ENCODE peak calls at places on chromosomes 6 and 20, in five cellular contexts. B is HFF-Myc; Y is coronary artery; O is CD8-positive, alpha-beta T cell; P is type B pancreatic cell. E is an unnamed sample.

GRCh38 chr6:3376888-3377535 is 79.8 kb downstream of the SLC22A23 start:
- DNase-seq in B (no peak), Y (no peak), O (no peak), P (no peak), E (no peak)

GRCh38 chr6:10237284-10238043 is 177.4 kb downstream of the TFAP2A start:
- DNase-seq in B (peak), Y (no peak), O (no peak), P (no peak), E (no peak)

GRCh38 chr20:62742979-62743776 is 34.5 kb downstream of the NTSR1 start:
- DNase-seq in B (no peak), Y (no peak), O (peak), P (no peak), E (no peak)

GRCh38 chr20:59526242-59527225 is 77.8 kb upstream of the PHACTR3 start:
- DNase-seq in B (no peak), Y (no peak), O (no peak), P (no peak), E (no peak)

GRCh38 chr6:56235245-56235644 is 12.1 kb downstream of the COL21A1 start:
- DNase-seq in B (no peak), Y (no peak), O (no peak), P (no peak), E (no peak)

GRCh38 chr6:129857838-129858237 is 3.3 kb downstream of the TMEM244 start:
- DNase-seq in B (no peak), Y (no peak), O (no peak), P (no peak), E (no peak)

GRCh38 chr20:31590717-31591225 is 14.3 kb upstream of the ID1 start:
- DNase-seq in B (no peak), Y (no peak), O (no peak), P (no peak), E (no peak)

GRCh38 chr20:51162015-51162414 is 139.1 kb upstream of the KCNG1 start:
- DNase-seq in B (no peak), Y (no peak), O (no peak), P (peak), E (peak)

GRCh38 chr20:61800359-61801064 is 265.2 kb downstream of the TAF4 start:
- DNase-seq in B (no peak), Y (no peak), O (no peak), P (no peak), E (no peak)

GRCh38 chr6:168699631-168700315 is 258.8 kb downstream of the SMOC2 start:
- DNase-seq in B (no peak), Y (peak), O (no peak), P (no peak), E (no peak)

GRCh38 chr6:154605207-154605877 is 94.9 kb upstream of the CNKSR3 start:
- DNase-seq in B (no peak), Y (no peak), O (no peak), P (no peak), E (no peak)

GRCh38 chr20:48275325-48275724 is 490.0 kb upstream of the SULF2 start:
- DNase-seq in B (no peak), Y (peak), O (no peak), P (no peak), E (no peak)

GRCh38 chr6:106439459-106439858 is 78.9 kb downstream of the CRYBG1 start:
- DNase-seq in B (no peak), Y (no peak), O (no peak), P (no peak), E (no peak)

GRCh38 chr6:153150400-153150766 is 19.3 kb upstream of the RGS17 start:
- DNase-seq in B (no peak), Y (no peak), O (no peak), P (no peak), E (no peak)

GRCh38 chr20:57505991-57506390 is 18.9 kb downstream of the CTCFL start:
- DNase-seq in B (no peak), Y (no peak), O (no peak), P (no peak), E (no peak)

GRCh38 chr20:38168791-38169589 is 3.9 kb upstream of the TGM2 start:
- DNase-seq in B (no peak), Y (peak), O (no peak), P (no peak), E (no peak)

GRCh38 chr6:75348882-75349261 is 64.3 kb upstream of the TMEM30A start:
- DNase-seq in B (no peak), Y (no peak), O (no peak), P (no peak), E (no peak)

GRCh38 chr20:36823126-36823525 is 49.6 kb upstream of the DSN1 start:
- DNase-seq in B (no peak), Y (no peak), O (no peak), P (no peak), E (no peak)

GRCh38 chr6:134898575-134898974 is 51.3 kb downstream of the ALDH8A1 start:
- DNase-seq in B (no peak), Y (no peak), O (no peak), P (no peak), E (no peak)

DNA sequence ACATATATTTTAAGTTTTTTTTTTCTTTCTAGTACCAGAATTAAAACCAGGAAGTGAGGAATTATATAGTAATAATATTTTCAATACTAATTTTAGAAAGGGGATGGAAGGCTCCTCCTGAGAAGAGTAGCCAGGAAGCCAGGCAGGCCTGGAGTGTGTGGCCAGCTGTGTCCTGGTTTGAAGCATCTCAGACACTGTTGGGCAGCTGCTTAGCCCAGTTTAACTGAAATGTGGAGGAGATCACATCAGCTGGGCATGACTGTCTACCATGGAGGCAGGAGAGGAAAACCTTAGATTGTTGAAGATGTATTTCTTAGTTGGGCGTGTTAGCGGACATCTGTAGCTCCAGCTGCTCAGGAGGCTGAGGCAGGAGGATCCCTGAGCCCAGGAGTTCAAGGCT is 142.2 kb downstream of the ARID1B start:
- DNase-seq in B (no peak), Y (no peak), O (no peak), P (no peak), E (no peak)
- TF ChIP-seq CTCF in B (no peak), Y (no peak), O (no peak), P (no peak), E (no peak)

GRCh38 chr20:33653218-33653899 is 8.8 kb upstream of the C20orf144 start:
- DNase-seq in B (no peak), Y (peak), O (peak), P (peak), E (no peak)
- TF ChIP-seq CTCF in B (peak), Y (peak), O (peak), P (peak), E (peak)

DNA sequence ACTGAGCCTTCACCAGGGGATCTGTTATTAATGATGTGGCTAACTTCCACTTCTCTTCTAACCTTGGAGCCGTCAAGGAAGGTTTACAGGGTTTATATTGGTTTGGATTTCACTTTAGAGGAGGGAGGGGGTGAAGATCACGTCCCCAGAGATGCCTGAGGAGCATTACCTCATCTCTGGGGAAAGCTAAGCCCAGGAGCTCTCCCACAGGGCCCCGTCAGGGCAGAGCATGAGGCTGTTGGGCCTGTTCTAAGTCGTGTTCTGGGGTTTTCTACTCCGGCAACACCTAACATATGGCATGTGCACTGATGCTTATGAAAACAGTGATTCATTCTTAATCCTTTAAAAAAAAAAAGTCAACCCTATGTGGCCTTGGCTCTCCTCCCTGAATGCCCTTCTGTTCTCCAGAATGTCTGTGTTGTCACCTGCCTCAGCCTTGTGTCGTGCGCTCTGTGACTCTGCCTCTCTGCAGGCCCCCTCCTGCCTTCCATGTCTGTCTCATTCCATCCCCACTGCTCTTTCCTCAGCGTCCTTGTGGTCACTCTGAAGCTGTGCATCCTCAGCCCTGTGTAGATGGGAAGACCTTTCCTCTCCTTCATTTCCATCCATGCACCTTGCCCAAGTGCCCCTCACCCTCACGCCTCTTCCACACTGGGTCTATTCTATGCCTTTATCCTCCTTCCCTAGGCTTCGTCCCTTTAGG is 97.4 kb upstream of the JARID2 start:
- DNase-seq in B (peak), Y (no peak), O (no peak), P (no peak), E (no peak)
- TF ChIP-seq CTCF in B (no peak), Y (no peak), O (no peak), P (peak), E (peak)

DNA sequence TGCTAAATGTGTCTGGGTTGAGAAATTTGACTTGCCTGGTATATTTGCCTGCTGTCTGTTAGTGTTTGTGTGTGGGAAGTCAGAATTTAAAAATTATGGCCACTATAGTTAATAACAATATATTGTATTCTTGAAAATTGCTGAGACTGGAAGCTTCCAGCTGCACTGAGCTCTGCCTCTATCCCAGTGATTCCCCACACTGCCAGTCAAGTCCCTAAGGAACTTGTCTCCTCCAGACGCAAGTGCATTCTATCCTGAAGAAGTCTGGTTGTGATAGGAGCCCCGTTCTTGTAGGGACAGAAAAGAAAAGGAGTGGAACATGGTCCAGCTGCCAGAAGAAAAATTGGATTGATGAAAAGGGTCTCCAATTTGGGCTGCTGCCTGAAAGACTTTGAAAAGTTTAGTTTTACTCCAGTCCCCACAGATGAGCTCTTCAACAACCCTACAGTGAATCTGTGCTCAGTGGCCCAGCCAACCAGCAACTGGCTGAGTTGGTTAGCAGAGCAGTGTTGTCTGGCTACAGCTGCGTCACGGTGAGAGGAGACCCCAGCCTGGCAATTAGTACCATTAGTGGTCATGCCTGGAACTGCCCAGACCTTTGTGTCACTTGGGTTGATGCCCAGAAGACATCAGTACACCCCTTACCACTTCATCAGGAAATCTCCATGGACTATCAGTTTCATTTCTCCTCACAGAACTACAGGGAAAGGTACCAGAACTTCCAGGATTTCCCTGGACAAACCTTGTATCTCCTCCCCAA is 183.1 kb upstream of the MCHR2 start:
- DNase-seq in B (no peak), Y (no peak), O (no peak), P (no peak), E (no peak)
- TF ChIP-seq CTCF in B (no peak), Y (no peak), O (no peak), P (no peak), E (no peak)

GRCh38 chr6:44270526-44271405 is 516 bp downstream of the TMEM151B start:
- DNase-seq in B (no peak), Y (no peak), O (no peak), P (no peak), E (no peak)
- TF ChIP-seq CTCF in B (no peak), Y (no peak), O (no peak), P (no peak), E (no peak)

GRCh38 chr6:105179244-105180065 is at the start of gene POPDC3:
- DNase-seq in B (no peak), Y (no peak), O (no peak), P (no peak), E (no peak)
- TF ChIP-seq CTCF in B (no peak), Y (no peak), O (no peak), P (peak), E (no peak)

GRCh38 chr6:34226066-34226465 is 10.6 kb upstream of the HMGA1 start:
- DNase-seq in B (no peak), Y (no peak), O (no peak), P (no peak), E (no peak)

GRCh38 chr6:34227656-34228421 is 8.8 kb upstream of the HMGA1 start:
- DNase-seq in B (no peak), Y (no peak), O (no peak), P (no peak), E (no peak)

GRCh38 chr6:34225551-34225950 is 11.1 kb upstream of the HMGA1 start:
- DNase-seq in B (no peak), Y (no peak), O (no peak), P (no peak), E (no peak)

GRCh38 chr6:34223964-34224940 is 12.4 kb upstream of the HMGA1 start:
- DNase-seq in B (peak), Y (peak), O (peak), P (peak), E (peak)

DNA sequence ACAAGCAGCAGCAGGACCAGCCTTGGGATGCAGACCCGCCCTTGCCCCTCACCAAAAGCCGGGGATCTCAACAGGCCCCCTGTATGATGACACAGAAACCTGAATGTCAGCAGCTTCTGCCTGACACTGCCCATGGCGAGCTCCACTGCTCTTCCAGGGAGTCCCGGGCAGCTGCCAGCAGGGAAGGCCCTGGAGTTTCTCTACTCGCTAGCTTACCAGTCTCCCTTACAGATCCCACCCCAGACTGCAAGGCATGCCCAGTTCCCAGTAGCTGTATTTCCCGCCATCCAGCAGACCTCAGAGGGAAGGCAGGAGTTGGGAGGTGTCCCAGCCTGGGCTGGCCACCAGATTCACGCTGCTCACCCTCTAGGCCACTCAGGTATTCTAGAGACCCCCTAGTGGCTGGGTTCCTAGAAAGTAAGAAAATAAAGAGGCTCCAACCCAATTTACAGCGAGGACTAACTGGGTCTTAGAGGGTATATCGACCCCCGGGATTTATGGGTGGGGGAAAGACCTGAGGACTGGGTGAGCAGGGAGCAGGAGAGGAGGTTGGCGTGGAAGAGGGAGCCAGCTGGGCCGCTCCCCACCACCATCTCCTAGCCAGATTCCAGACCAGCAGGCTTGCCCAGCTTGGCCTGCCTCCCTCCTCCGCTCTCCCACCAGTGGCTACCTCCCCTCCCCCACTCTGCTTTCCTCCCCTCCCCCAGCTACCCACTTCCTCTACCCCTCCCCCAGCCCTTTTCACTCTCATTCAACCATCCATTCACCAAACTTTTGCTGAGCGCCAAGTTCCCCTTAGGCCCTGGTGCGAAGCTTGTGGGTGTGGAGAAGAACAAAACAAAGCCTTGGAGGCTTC is 9.7 kb upstream of the HMGA1 start:
- DNase-seq in B (no peak), Y (no peak), O (no peak), P (no peak), E (no peak)
- TF ChIP-seq CTCF in B (no peak), Y (no peak), O (no peak), P (no peak), E (no peak)

GRCh38 chr6:151440930-151441329 is 11.0 kb downstream of the RMND1 start:
- DNase-seq in B (no peak), Y (no peak), O (no peak), P (no peak), E (no peak)
- TF ChIP-seq CTCF in B (peak), Y (no peak), O (peak), P (peak), E (peak)

DNA sequence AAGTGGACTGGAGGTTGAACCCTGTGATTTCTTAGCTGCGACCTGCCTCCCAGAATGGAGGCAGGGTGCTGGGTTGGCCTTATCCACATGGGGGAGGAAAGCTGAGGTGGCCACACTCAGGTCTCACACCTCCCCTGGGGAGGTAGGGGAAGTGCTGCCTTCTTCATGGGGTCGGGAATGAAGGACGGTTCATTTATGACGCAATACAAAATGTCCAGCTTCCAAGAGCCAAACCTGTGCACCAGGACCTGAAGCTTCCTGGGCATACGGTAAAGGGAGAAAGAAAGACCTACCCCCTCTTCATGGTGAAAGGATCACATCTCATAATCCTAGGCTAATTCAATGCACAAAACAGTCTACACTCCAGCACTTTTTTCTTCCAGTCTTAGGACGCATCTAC is 150.6 kb upstream of the CDYL start:
- DNase-seq in B (no peak), Y (no peak), O (no peak), P (no peak), E (no peak)
- TF ChIP-seq CTCF in B (no peak), Y (no peak), O (no peak), P (no peak), E (no peak)